ENCODE peak calls at places on chromosomes 12 and 14, in nine cellular contexts. R is ELR; U is activated T-cell treated with anti-CD3 and anti-CD28 coated beads, Interleukin-2, amount 50 U/mL, for 72 hours; D is brain microvascular endothelial cell; J is hepatocyte; H is stimulated activated CD8-positive, alpha-beta memory T cell treated with anti-CD3 and anti-CD28 coated beads, Interleukin-7, amount 100 ng/mL, for 4 hours; I is HFF-Myc; C is T-cell; T is SW480. B is an unnamed sample.

GRCh38 chr14:24095196-24096068 is 1.3 kb downstream of the PCK2 start:
- DNase-seq in D (no peak), T (peak), C (no peak), J (peak), I (peak), U (peak), H (peak), R (peak), B (peak)

GRCh38 chr12:83818888-83819287 is 1093.7 kb downstream of the SLC6A15 start:
- DNase-seq in C (no peak), J (peak), I (no peak), T (peak), U (no peak), D (peak), R (no peak), H (no peak), B (no peak)

GRCh38 chr14:70013269-70013873 is 134.2 kb downstream of the SMOC1 start:
- DNase-seq in T (peak), I (no peak), J (peak), U (peak), C (no peak), D (no peak), R (peak), H (no peak), B (peak)

GRCh38 chr12:130218682-130219081 is 56.4 kb downstream of the FZD10 start:
- DNase-seq in J (no peak), C (no peak), H (no peak), I (no peak), R (no peak), U (no peak), D (no peak), T (no peak), B (no peak)

GRCh38 chr14:91253795-91254323 is 9.4 kb upstream of the GPR68 start:
- DNase-seq in C (no peak), H (no peak), U (no peak), R (no peak), J (no peak), I (no peak), D (no peak), T (no peak), B (no peak)

GRCh38 chr12:98698603-98699463 is 53.7 kb downstream of the APAF1 start:
- DNase-seq in I (peak), D (peak), H (peak), J (no peak), U (peak), C (no peak), T (peak), R (peak), B (peak)

GRCh38 chr14:105760691-105761344 is 234.4 kb downstream of the TMEM121 start:
- DNase-seq in T (no peak), C (no peak), I (no peak), U (no peak), D (no peak), J (no peak), R (no peak), H (no peak), B (no peak)

GRCh38 chr14:96037891-96038557 is 1.1 kb upstream of the C14orf132 start:
- DNase-seq in R (peak), U (no peak), T (peak), C (no peak), I (no peak), H (no peak), D (no peak), J (no peak), B (no peak)

GRCh38 chr12:93833946-93834345 is 156.8 kb downstream of the CRADD start:
- DNase-seq in I (no peak), T (no peak), J (no peak), R (no peak), H (no peak), D (no peak), C (no peak), U (no peak), B (no peak)

GRCh38 chr14:67819563-67820411 is at the start of gene RAD51B:
- DNase-seq in R (peak), D (peak), J (peak), U (peak), C (peak), H (peak), T (peak), I (peak), B (peak)

GRCh38 chr14:19993438-19993837 is 8.5 kb upstream of the OR4Q2 start:
- DNase-seq in D (no peak), C (no peak), R (no peak), H (no peak), I (no peak), J (no peak), U (no peak), T (no peak), B (no peak)

GRCh38 chr12:66255737-66256136 is 46.6 kb upstream of the HELB start:
- DNase-seq in I (no peak), D (no peak), T (no peak), R (no peak), J (no peak), U (no peak), H (no peak), C (no peak), B (no peak)

GRCh38 chr14:65840786-65841185 is 428.3 kb downstream of the FUT8 start:
- DNase-seq in D (no peak), C (no peak), T (no peak), J (no peak), U (no peak), I (no peak), H (no peak), R (no peak), B (no peak)

GRCh38 chr14:92495041-92495440 is 18.5 kb upstream of the RIN3 start:
- DNase-seq in C (no peak), I (no peak), H (no peak), U (no peak), T (no peak), J (peak), R (peak), D (peak), B (no peak)

GRCh38 chr12:53324113-53324778 is 2.8 kb upstream of the AAAS start:
- DNase-seq in D (no peak), H (peak), R (no peak), I (no peak), J (no peak), C (peak), T (peak), U (peak), B (peak)

GRCh38 chr14:77603654-77604270 is 12.7 kb downstream of the SPTLC2 start:
- DNase-seq in R (no peak), C (no peak), J (no peak), D (no peak), U (no peak), H (no peak), T (peak), I (no peak), B (no peak)

GRCh38 chr12:119911147-119911546 is 34.0 kb upstream of the CIT start:
- DNase-seq in I (peak), T (no peak), D (peak), H (no peak), C (no peak), R (peak), J (no peak), U (no peak), B (no peak)

GRCh38 chr12:88870000-88870737 is 289.9 kb upstream of the KITLG start:
- DNase-seq in H (no peak), I (no peak), C (no peak), J (no peak), D (no peak), U (no peak), R (no peak), T (no peak), B (no peak)

GRCh38 chr12:20339060-20339459 is 29.3 kb upstream of the PDE3A start:
- DNase-seq in R (no peak), H (no peak), C (no peak), T (no peak), J (no peak), D (peak), U (no peak), I (no peak), B (no peak)

GRCh38 chr12:94170690-94171594 is 22.6 kb downstream of the PLXNC1 start:
- DNase-seq in H (no peak), T (no peak), R (no peak), C (no peak), I (no peak), U (no peak), J (no peak), D (no peak), B (no peak)

GRCh38 chr12:468671-469389 is 9.1 kb downstream of the B4GALNT3 start:
- DNase-seq in H (no peak), D (no peak), U (no peak), I (no peak), R (peak), J (peak), T (no peak), C (no peak), B (no peak)

GRCh38 chr12:107165581-107165980 is 72.2 kb upstream of the CRY1 start:
- DNase-seq in R (no peak), U (no peak), I (no peak), T (no peak), J (peak), H (no peak), C (no peak), D (no peak), B (no peak)

GRCh38 chr12:4288296-4289019 is 14.9 kb downstream of the CCND2 start:
- DNase-seq in I (no peak), R (no peak), H (no peak), D (no peak), J (no peak), U (no peak), T (no peak), C (no peak), B (no peak)

GRCh38 chr12:13390381-13390856 is 193.9 kb downstream of the EMP1 start:
- DNase-seq in J (peak), H (no peak), U (no peak), T (peak), D (peak), R (peak), C (no peak), I (no peak), B (no peak)

GRCh38 chr12:15757553-15758255 is 31.5 kb downstream of the EPS8 start:
- DNase-seq in I (peak), J (peak), H (no peak), T (no peak), C (no peak), D (peak), U (no peak), R (peak), B (no peak)

GRCh38 chr12:19546611-19547162 is 107.4 kb downstream of the AEBP2 start:
- DNase-seq in I (no peak), H (no peak), R (no peak), T (no peak), J (no peak), C (no peak), U (no peak), D (no peak), B (no peak)

GRCh38 chr14:106204063-106204462 is 677.7 kb downstream of the TMEM121 start:
- DNase-seq in U (no peak), R (no peak), C (no peak), H (no peak), J (no peak), D (no peak), I (no peak), T (no peak), B (no peak)

GRCh38 chr14:72736791-72737559 is 156.9 kb downstream of the DPF3 start:
- DNase-seq in U (no peak), R (no peak), H (no peak), I (no peak), C (no peak), J (no peak), T (no peak), D (no peak), B (no peak)

GRCh38 chr12:88298761-88299242 is 156.7 kb downstream of the TMTC3 start:
- DNase-seq in H (no peak), C (no peak), J (no peak), U (peak), D (peak), T (peak), R (peak), I (peak), B (no peak)

GRCh38 chr14:71414631-71415403 is 507.6 kb downstream of the PCNX1 start:
- DNase-seq in T (no peak), U (no peak), R (peak), I (peak), H (no peak), J (no peak), C (no peak), D (no peak), B (no peak)

B was measured in activated naive CD8-positive, alpha-beta T cell treated with anti-CD3 and anti-CD28 coated beads for 36 hours.